ENCODE peak calls at places on chromosome 7, in eight cellular contexts. One of them, this sample, is unnamed.

GRCh38 chr7:117871778-117872538 is 1.3 kb downstream of the CTTNBP2 start:
- DNase-seq in upper lobe of right lung: no peak
- DNase-seq in psoas muscle: peak
- DNase-seq in CD8-positive, alpha-beta memory T cell: no peak
- DNase-seq in caudate nucleus: peak
- DNase-seq in neuronal stem cell: peak
- DNase-seq in cardiac muscle cell: no peak
- DNase-seq in uterus: peak
- DNase-seq in this sample: no peak

GRCh38 chr7:93739422-93739821 is 151.1 kb downstream of the TFPI2 start:
- DNase-seq in psoas muscle: no peak
- DNase-seq in upper lobe of right lung: no peak
- DNase-seq in neuronal stem cell: no peak
- DNase-seq in cardiac muscle cell: peak
- DNase-seq in uterus: no peak
- DNase-seq in caudate nucleus: no peak
- DNase-seq in CD8-positive, alpha-beta memory T cell: no peak
- DNase-seq in this sample: no peak

GRCh38 chr7:8214162-8214897 is 47.6 kb downstream of the ICA1 start:
- DNase-seq in uterus: peak
- DNase-seq in psoas muscle: no peak
- DNase-seq in neuronal stem cell: no peak
- DNase-seq in cardiac muscle cell: no peak
- DNase-seq in upper lobe of right lung: no peak
- DNase-seq in CD8-positive, alpha-beta memory T cell: no peak
- DNase-seq in caudate nucleus: no peak
- DNase-seq in this sample: peak

GRCh38 chr7:2309889-2310331 is 4.3 kb downstream of the SNX8 start:
- DNase-seq in neuronal stem cell: peak
- DNase-seq in cardiac muscle cell: peak
- DNase-seq in psoas muscle: no peak
- DNase-seq in CD8-positive, alpha-beta memory T cell: no peak
- DNase-seq in caudate nucleus: no peak
- DNase-seq in upper lobe of right lung: no peak
- DNase-seq in uterus: no peak
- DNase-seq in this sample: no peak

GRCh38 chr7:22397981-22398380 is 41.0 kb upstream of the RAPGEF5 start:
- DNase-seq in neuronal stem cell: no peak
- DNase-seq in psoas muscle: no peak
- DNase-seq in uterus: no peak
- DNase-seq in upper lobe of right lung: no peak
- DNase-seq in caudate nucleus: no peak
- DNase-seq in cardiac muscle cell: no peak
- DNase-seq in CD8-positive, alpha-beta memory T cell: no peak
- DNase-seq in this sample: no peak

GRCh38 chr7:66626236-66626957 is 2.3 kb upstream of the KCTD7 start:
- DNase-seq in CD8-positive, alpha-beta memory T cell: no peak
- DNase-seq in caudate nucleus: no peak
- DNase-seq in upper lobe of right lung: no peak
- DNase-seq in psoas muscle: no peak
- DNase-seq in neuronal stem cell: no peak
- DNase-seq in uterus: peak
- DNase-seq in cardiac muscle cell: peak
- DNase-seq in this sample: no peak

GRCh38 chr7:28739826-28740225 is 218.3 kb downstream of the TRIL start:
- DNase-seq in caudate nucleus: no peak
- DNase-seq in upper lobe of right lung: no peak
- DNase-seq in psoas muscle: no peak
- DNase-seq in uterus: no peak
- DNase-seq in cardiac muscle cell: no peak
- DNase-seq in CD8-positive, alpha-beta memory T cell: no peak
- DNase-seq in neuronal stem cell: peak
- DNase-seq in this sample: no peak

GRCh38 chr7:91249506-91250233 is 14.6 kb upstream of the FZD1 start:
- DNase-seq in psoas muscle: no peak
- DNase-seq in caudate nucleus: no peak
- DNase-seq in cardiac muscle cell: peak
- DNase-seq in neuronal stem cell: no peak
- DNase-seq in CD8-positive, alpha-beta memory T cell: no peak
- DNase-seq in upper lobe of right lung: no peak
- DNase-seq in uterus: no peak
- DNase-seq in this sample: peak

GRCh38 chr7:82257118-82257695 is 186.4 kb downstream of the CACNA2D1 start:
- DNase-seq in uterus: no peak
- DNase-seq in caudate nucleus: no peak
- DNase-seq in neuronal stem cell: no peak
- DNase-seq in upper lobe of right lung: no peak
- DNase-seq in cardiac muscle cell: no peak
- DNase-seq in CD8-positive, alpha-beta memory T cell: no peak
- DNase-seq in psoas muscle: no peak
- DNase-seq in this sample: no peak

GRCh38 chr7:101820703-101821102 is 3.3 kb downstream of the CUX1 start:
- DNase-seq in uterus: no peak
- DNase-seq in CD8-positive, alpha-beta memory T cell: no peak
- DNase-seq in caudate nucleus: no peak
- DNase-seq in cardiac muscle cell: no peak
- DNase-seq in upper lobe of right lung: no peak
- DNase-seq in psoas muscle: no peak
- DNase-seq in neuronal stem cell: no peak
- DNase-seq in this sample: no peak

GRCh38 chr7:70072220-70072619 is 473.9 kb downstream of the AUTS2 start:
- DNase-seq in upper lobe of right lung: no peak
- DNase-seq in CD8-positive, alpha-beta memory T cell: no peak
- DNase-seq in neuronal stem cell: no peak
- DNase-seq in cardiac muscle cell: peak
- DNase-seq in uterus: no peak
- DNase-seq in caudate nucleus: no peak
- DNase-seq in psoas muscle: no peak
- DNase-seq in this sample: no peak

DNA sequence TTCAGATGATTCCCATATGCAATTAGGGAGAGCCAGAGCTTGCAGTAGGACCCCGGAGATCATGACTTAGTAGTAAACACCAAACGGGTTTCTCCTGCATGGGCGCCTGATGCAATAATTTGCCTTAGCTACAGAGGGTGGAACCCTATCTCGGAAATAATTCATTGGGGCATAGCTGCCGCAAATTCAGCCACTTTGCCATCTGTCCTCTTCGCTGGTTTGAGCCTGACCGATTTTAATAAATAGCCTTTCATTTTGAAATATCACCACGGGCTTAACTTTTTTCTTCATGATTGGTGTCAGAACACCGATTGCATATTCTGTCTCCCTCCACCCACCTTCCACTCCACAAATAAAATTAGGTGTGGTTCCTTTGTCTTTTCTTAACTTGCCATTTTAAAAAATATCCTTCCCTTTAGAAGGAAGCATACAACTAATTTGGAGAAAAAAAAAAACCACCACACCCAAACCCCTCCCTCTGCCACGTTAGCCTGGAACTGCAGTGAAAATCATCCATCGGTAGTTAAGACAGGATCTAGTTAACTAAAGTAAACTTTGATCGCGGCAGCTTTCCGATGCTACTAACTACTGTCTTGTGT is 1.5 kb downstream of the GARS1 start:
- DNase-seq in neuronal stem cell: no peak
- DNase-seq in upper lobe of right lung: no peak
- DNase-seq in CD8-positive, alpha-beta memory T cell: no peak
- DNase-seq in psoas muscle: no peak
- DNase-seq in cardiac muscle cell: peak
- DNase-seq in caudate nucleus: no peak
- DNase-seq in uterus: no peak
- DNase-seq in this sample: no peak
- H3K27ac ChIP-seq in neuronal stem cell: no peak
- H3K27ac ChIP-seq in upper lobe of right lung: no peak
- H3K27ac ChIP-seq in CD8-positive, alpha-beta memory T cell: peak
- H3K27ac ChIP-seq in psoas muscle: peak
- H3K27ac ChIP-seq in cardiac muscle cell: no peak
- H3K27ac ChIP-seq in caudate nucleus: no peak
- H3K27ac ChIP-seq in uterus: peak
- H3K27ac ChIP-seq in this sample: peak

GRCh38 chr7:135734343-135734689 is 6.3 kb upstream of the SLC13A4 start:
- DNase-seq in CD8-positive, alpha-beta memory T cell: no peak
- DNase-seq in cardiac muscle cell: no peak
- DNase-seq in caudate nucleus: no peak
- DNase-seq in upper lobe of right lung: no peak
- DNase-seq in neuronal stem cell: no peak
- DNase-seq in psoas muscle: no peak
- DNase-seq in uterus: no peak
- DNase-seq in this sample: no peak

GRCh38 chr7:135731131-135731530 is 3.1 kb upstream of the SLC13A4 start:
- DNase-seq in cardiac muscle cell: no peak
- DNase-seq in caudate nucleus: no peak
- DNase-seq in uterus: no peak
- DNase-seq in CD8-positive, alpha-beta memory T cell: no peak
- DNase-seq in neuronal stem cell: no peak
- DNase-seq in psoas muscle: no peak
- DNase-seq in upper lobe of right lung: no peak
- DNase-seq in this sample: no peak

GRCh38 chr7:135736586-135737305 is 8.8 kb upstream of the SLC13A4 start:
- DNase-seq in cardiac muscle cell: no peak
- DNase-seq in caudate nucleus: no peak
- DNase-seq in CD8-positive, alpha-beta memory T cell: no peak
- DNase-seq in psoas muscle: no peak
- DNase-seq in uterus: no peak
- DNase-seq in neuronal stem cell: no peak
- DNase-seq in upper lobe of right lung: no peak
- DNase-seq in this sample: no peak

GRCh38 chr7:135729230-135729629 is 1.2 kb upstream of the SLC13A4 start:
- DNase-seq in CD8-positive, alpha-beta memory T cell: no peak
- DNase-seq in cardiac muscle cell: no peak
- DNase-seq in neuronal stem cell: no peak
- DNase-seq in uterus: no peak
- DNase-seq in caudate nucleus: no peak
- DNase-seq in psoas muscle: no peak
- DNase-seq in upper lobe of right lung: no peak
- DNase-seq in this sample: no peak

DNA sequence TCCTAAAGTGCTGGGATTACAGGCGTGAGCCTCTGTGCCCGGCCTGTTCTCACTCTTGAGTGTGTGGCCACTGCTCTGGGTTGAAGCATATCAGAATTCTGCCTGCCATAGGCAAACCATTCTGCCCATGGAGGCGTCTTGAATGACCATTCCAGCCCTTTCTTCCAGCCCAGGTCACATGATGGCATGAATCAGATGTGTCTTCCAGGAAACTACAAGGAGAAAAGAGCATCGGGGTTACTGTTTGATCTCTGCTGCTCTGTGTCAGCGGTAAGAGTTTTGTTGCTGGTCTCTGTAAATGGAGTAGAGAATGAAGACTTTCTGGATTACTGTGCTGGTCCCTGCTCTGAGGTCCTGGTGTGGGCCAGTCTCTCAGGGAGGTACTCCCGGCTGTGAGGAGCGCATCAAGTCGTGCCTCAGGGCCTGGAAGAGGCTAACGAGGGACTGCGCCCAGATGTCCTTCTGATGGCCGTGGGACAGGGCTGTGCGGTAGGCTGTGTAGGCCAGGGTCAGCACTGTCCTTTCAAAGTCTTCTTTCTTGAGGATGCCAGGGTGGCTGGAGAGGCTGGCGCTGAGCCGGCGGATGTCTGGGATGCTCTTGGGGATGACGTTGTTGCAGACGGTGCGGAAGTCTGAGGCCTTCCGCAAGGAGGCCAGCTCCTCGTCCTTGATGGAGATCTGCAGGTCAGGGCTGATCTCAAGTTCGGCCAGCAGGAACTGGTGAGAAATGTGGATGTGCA is 5.8 kb upstream of the SLC13A4 start:
- DNase-seq in upper lobe of right lung: no peak
- DNase-seq in caudate nucleus: no peak
- DNase-seq in CD8-positive, alpha-beta memory T cell: no peak
- DNase-seq in psoas muscle: no peak
- DNase-seq in uterus: no peak
- DNase-seq in cardiac muscle cell: no peak
- DNase-seq in neuronal stem cell: no peak
- DNase-seq in this sample: no peak
- H3K27ac ChIP-seq in upper lobe of right lung: no peak
- H3K27ac ChIP-seq in caudate nucleus: no peak
- H3K27ac ChIP-seq in CD8-positive, alpha-beta memory T cell: no peak
- H3K27ac ChIP-seq in psoas muscle: no peak
- H3K27ac ChIP-seq in uterus: no peak
- H3K27ac ChIP-seq in cardiac muscle cell: no peak
- H3K27ac ChIP-seq in neuronal stem cell: no peak
- H3K27ac ChIP-seq in this sample: no peak

DNA sequence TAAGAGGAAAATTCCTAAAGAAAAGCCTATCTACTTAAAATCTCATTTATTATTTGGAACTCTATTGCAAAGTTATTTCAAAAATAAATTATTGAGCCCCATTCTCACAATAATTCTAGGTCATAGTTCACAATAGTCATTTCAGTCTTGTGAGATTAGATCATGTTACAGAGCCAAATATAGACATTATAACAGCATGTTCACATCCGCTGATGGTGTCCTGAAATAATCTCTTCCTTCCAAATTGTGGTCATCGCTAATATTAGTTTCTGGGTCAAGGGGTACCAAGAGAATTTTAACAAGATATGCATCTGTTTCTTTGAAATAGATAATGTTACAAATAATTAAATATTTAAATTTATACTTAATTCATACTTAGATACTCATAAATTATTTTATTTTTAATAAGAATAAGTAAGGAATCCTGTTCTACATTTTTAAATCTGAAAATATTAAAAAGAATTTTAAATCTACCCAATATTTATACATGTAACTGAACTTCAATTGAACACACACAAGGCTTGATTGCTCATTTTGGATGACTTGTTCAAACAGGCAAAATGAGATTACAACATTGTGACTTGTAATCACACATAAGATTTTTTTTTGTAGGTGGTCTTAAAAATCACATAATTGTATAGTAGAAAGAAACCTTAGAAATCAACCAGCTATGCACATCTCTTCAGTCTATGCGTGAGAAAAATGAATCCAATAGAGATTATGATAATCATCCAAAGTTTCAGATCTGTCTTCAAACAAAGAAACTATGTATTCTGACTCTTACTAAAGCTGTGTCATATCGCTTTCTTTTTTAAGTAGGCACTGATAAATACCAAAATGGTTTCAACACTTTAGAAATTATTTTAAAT is 13.1 kb downstream of the GNAT3 start:
- DNase-seq in upper lobe of right lung: no peak
- DNase-seq in psoas muscle: no peak
- DNase-seq in caudate nucleus: no peak
- DNase-seq in neuronal stem cell: no peak
- DNase-seq in cardiac muscle cell: peak
- DNase-seq in CD8-positive, alpha-beta memory T cell: no peak
- DNase-seq in uterus: no peak
- DNase-seq in this sample: peak
- H3K27ac ChIP-seq in upper lobe of right lung: peak
- H3K27ac ChIP-seq in psoas muscle: peak
- H3K27ac ChIP-seq in caudate nucleus: no peak
- H3K27ac ChIP-seq in neuronal stem cell: no peak
- H3K27ac ChIP-seq in cardiac muscle cell: peak
- H3K27ac ChIP-seq in CD8-positive, alpha-beta memory T cell: no peak
- H3K27ac ChIP-seq in uterus: no peak
- H3K27ac ChIP-seq in this sample: peak

DNA sequence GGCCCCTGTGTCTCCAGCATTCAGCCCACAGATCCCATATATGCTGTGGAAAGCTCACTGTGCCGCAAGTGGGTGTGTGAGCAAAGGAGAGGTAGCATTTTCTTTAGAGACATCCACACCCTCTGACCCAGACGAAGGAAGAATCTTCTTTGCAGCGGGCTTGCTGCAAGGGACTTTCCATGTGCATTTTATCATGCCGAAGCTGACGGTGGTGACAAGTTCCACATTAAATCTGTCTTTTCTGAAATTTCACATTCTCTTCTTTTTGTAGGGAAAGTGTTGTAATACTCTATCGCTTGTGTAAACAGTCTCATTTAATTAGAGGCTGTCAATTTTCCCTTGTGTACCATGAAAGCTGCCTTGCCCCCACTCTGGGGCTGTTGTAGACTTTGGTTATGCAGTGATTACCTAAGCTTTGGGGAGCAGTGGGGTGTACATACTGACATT is 409.5 kb downstream of the SUGCT start:
- DNase-seq in CD8-positive, alpha-beta memory T cell: no peak
- DNase-seq in uterus: no peak
- DNase-seq in neuronal stem cell: no peak
- DNase-seq in psoas muscle: no peak
- DNase-seq in caudate nucleus: no peak
- DNase-seq in cardiac muscle cell: peak
- DNase-seq in upper lobe of right lung: no peak
- DNase-seq in this sample: no peak
- H3K27ac ChIP-seq in CD8-positive, alpha-beta memory T cell: no peak
- H3K27ac ChIP-seq in uterus: no peak
- H3K27ac ChIP-seq in neuronal stem cell: no peak
- H3K27ac ChIP-seq in psoas muscle: no peak
- H3K27ac ChIP-seq in caudate nucleus: no peak
- H3K27ac ChIP-seq in cardiac muscle cell: peak
- H3K27ac ChIP-seq in upper lobe of right lung: no peak
- H3K27ac ChIP-seq in this sample: no peak

This sample was measured in epithelial cell of prostate.